ENCODE peak calls at places on chromosome 1, in seven cellular contexts. H is stomach, X is prostate gland, U is A549, Z is esophagus squamous epithelium, V is heart left ventricle, R is IMR-90. T is an unnamed sample.

GRCh38 chr1:175218786-175219447 is 26.3 kb upstream of the KIAA0040 start:
- DNase-seq in H (no peak), X (no peak), U (no peak), Z (no peak), V (no peak), R (no peak), T (no peak)

GRCh38 chr1:47332779-47333577 is 612 bp upstream of the CMPK1 start:
- DNase-seq in H (no peak), X (peak; percentile 11), U (no peak), Z (no peak), V (no peak), R (no peak), T (no peak)

GRCh38 chr1:152823291-152823690 is 4.0 kb upstream of the LCE1A start:
- DNase-seq in H (no peak), X (no peak), U (no peak), Z (no peak), V (no peak), R (no peak), T (no peak)

GRCh38 chr1:95451054-95451453 is 217.0 kb downstream of the RWDD3 start:
- DNase-seq in H (no peak), X (no peak), U (no peak), Z (no peak), V (no peak), R (no peak), T (no peak)

GRCh38 chr1:236795757-236796719 is 946 bp downstream of the MTR start:
- DNase-seq in H (no peak), X (no peak), U (no peak), Z (no peak), V (no peak), R (peak; percentile 62), T (peak; percentile 90)

GRCh38 chr1:202192770-202193613 is 607 bp upstream of the LGR6 start:
- DNase-seq in H (peak; percentile 62), X (peak; percentile 54), U (peak; percentile 64), Z (no peak), V (peak; percentile 70), R (peak; percentile 35), T (peak; percentile 91)

GRCh38 chr1:1198423-1199140 is 7.8 kb downstream of the TNFRSF18 start:
- DNase-seq in H (no peak), X (no peak), U (no peak), Z (no peak), V (peak; percentile 14), R (no peak), T (no peak)

GRCh38 chr1:204904228-204904810 is 33.7 kb downstream of the NFASC start:
- DNase-seq in H (no peak), X (no peak), U (no peak), Z (no peak), V (no peak), R (no peak), T (no peak)

GRCh38 chr1:67429011-67429527 is 1.1 kb downstream of the SERBP1 start:
- DNase-seq in H (no peak), X (peak; percentile 6), U (no peak), Z (no peak), V (no peak), R (no peak), T (peak; percentile 30)

GRCh38 chr1:34582356-34582755 is 172.5 kb upstream of the GJB5 start:
- DNase-seq in H (no peak), X (no peak), U (no peak), Z (no peak), V (no peak), R (no peak), T (no peak)

GRCh38 chr1:182255494-182255893 is 136.1 kb downstream of the GLUL start:
- DNase-seq in H (no peak), X (no peak), U (no peak), Z (no peak), V (peak; percentile 62), R (no peak), T (no peak)

GRCh38 chr1:182260516-182260915 is 131.1 kb downstream of the GLUL start:
- DNase-seq in H (no peak), X (no peak), U (no peak), Z (no peak), V (no peak), R (no peak), T (no peak)

GRCh38 chr1:182259229-182259872 is 132.2 kb downstream of the GLUL start:
- DNase-seq in H (peak; percentile 75), X (peak; percentile 30), U (no peak), Z (no peak), V (peak; percentile 75), R (no peak), T (peak; percentile 83)

GRCh38 chr1:182259963-182260362 is 131.6 kb downstream of the GLUL start:
- DNase-seq in H (no peak), X (no peak), U (no peak), Z (no peak), V (no peak), R (no peak), T (no peak)

GRCh38 chr1:182257369-182258063 is 134.1 kb downstream of the GLUL start:
- DNase-seq in H (no peak), X (no peak), U (no peak), Z (no peak), V (peak; percentile 59), R (no peak), T (no peak)
- TF ChIP-seq POLR2A in H (no peak), X (no peak), U (no peak), Z (no peak), V (no peak), R (no peak), T (no peak)

GRCh38 chr1:169712309-169712631 is 850 bp upstream of the SELL start:
- DNase-seq in H (no peak), X (no peak), U (no peak), Z (no peak), V (no peak), R (no peak), T (no peak)
- TF ChIP-seq CTCF in H (no peak), X (no peak), U (no peak), Z (no peak), V (no peak), R (no peak), T (no peak)

GRCh38 chr1:35809156-35810095 is 1.6 kb downstream of the AGO4 start:
- DNase-seq in H (no peak), X (no peak), U (no peak), Z (no peak), V (no peak), R (no peak), T (no peak)

GRCh38 chr1:35810096-35810860 is 2.5 kb downstream of the AGO4 start:
- DNase-seq in H (no peak), X (no peak), U (no peak), Z (no peak), V (no peak), R (peak; percentile 61), T (no peak)

GRCh38 chr1:35807614-35808375 is at the start of gene AGO4:
- DNase-seq in H (peak; percentile 58), X (peak; percentile 47), U (peak; percentile 43), Z (no peak), V (peak; percentile 79), R (peak; percentile 33), T (peak; percentile 39)

GRCh38 chr1:35808376-35809155 is 750 bp downstream of the AGO4 start:
- DNase-seq in H (peak; percentile 39), X (peak; percentile 26), U (peak; percentile 8), Z (no peak), V (peak; percentile 53), R (no peak), T (peak; percentile 26)
- TF ChIP-seq POLR2A in H (no peak), X (no peak), U (no peak), Z (no peak), V (no peak), R (no peak), T (no peak)

GRCh38 chr1:206040328-206040727 is 12.6 kb upstream of the RHEX start:
- DNase-seq in H (no peak), X (no peak), U (no peak), Z (no peak), V (no peak), R (no peak), T (no peak)
- TF ChIP-seq CTCF in H (no peak), X (no peak), U (no peak), Z (no peak), V (no peak), R (no peak), T (no peak)